ENCODE peak calls at places on chromosomes 13 and 19, in four cellular contexts. One of them, this sample, is unnamed.

GRCh38 chr13:105660550-105660949 is 874.9 kb downstream of the EFNB2 start:
- DNase-seq in NCI-H774: no peak
- DNase-seq in ELR: no peak
- DNase-seq in RCC 7860: no peak
- DNase-seq in this sample: peak; percentile 12

GRCh38 chr13:64928704-64929499 is 2301.2 kb downstream of the PCDH9 start:
- DNase-seq in NCI-H774: no peak
- DNase-seq in ELR: peak; percentile 84
- DNase-seq in RCC 7860: peak; percentile 83
- DNase-seq in this sample: peak; percentile 21

GRCh38 chr19:18594096-18594823 is 5.7 kb downstream of the REX1BD start:
- DNase-seq in NCI-H774: peak; percentile 72
- DNase-seq in ELR: peak; percentile 82
- DNase-seq in RCC 7860: peak; percentile 33
- DNase-seq in this sample: peak; percentile 58

GRCh38 chr13:110628477-110628793 is 13.1 kb downstream of the NAXD start:
- DNase-seq in NCI-H774: no peak
- DNase-seq in ELR: no peak
- DNase-seq in RCC 7860: no peak
- DNase-seq in this sample: no peak

GRCh38 chr13:42649761-42650289 is 75.9 kb downstream of the TNFSF11 start:
- DNase-seq in NCI-H774: no peak
- DNase-seq in ELR: no peak
- DNase-seq in RCC 7860: no peak
- DNase-seq in this sample: no peak

GRCh38 chr13:69601661-69602060 is 506.0 kb upstream of the ATXN8OS start:
- DNase-seq in NCI-H774: no peak
- DNase-seq in ELR: no peak
- DNase-seq in RCC 7860: no peak
- DNase-seq in this sample: no peak

GRCh38 chr19:6692027-6692426 is 22.1 kb upstream of the TNFSF14 start:
- DNase-seq in NCI-H774: no peak
- DNase-seq in ELR: no peak
- DNase-seq in RCC 7860: no peak
- DNase-seq in this sample: no peak

GRCh38 chr19:3366104-3366760 is at the start of gene NFIC:
- DNase-seq in NCI-H774: peak; percentile 31
- DNase-seq in ELR: peak; percentile 83
- DNase-seq in RCC 7860: peak; percentile 59
- DNase-seq in this sample: peak; percentile 86

GRCh38 chr19:409006-409514 is at the start of gene C2CD4C:
- DNase-seq in NCI-H774: peak; percentile 31
- DNase-seq in ELR: peak; percentile 29
- DNase-seq in RCC 7860: no peak
- DNase-seq in this sample: no peak

GRCh38 chr19:44878119-44878865 is 12.8 kb upstream of the TOMM40 start:
- DNase-seq in NCI-H774: no peak
- DNase-seq in ELR: no peak
- DNase-seq in RCC 7860: no peak
- DNase-seq in this sample: no peak

GRCh38 chr19:46608581-46609345 is 7.6 kb downstream of the CALM3 start:
- DNase-seq in NCI-H774: no peak
- DNase-seq in ELR: no peak
- DNase-seq in RCC 7860: no peak
- DNase-seq in this sample: no peak

GRCh38 chr19:55082023-55082851 is 6.6 kb downstream of the EPS8L1 start:
- DNase-seq in NCI-H774: no peak
- DNase-seq in ELR: peak; percentile 43
- DNase-seq in RCC 7860: no peak
- DNase-seq in this sample: no peak

GRCh38 chr19:33219261-33219812 is 6.3 kb downstream of the SLC7A10 start:
- DNase-seq in NCI-H774: no peak
- DNase-seq in ELR: peak; percentile 17
- DNase-seq in RCC 7860: no peak
- DNase-seq in this sample: peak; percentile 82

GRCh38 chr19:55679343-55680257 is 4.6 kb downstream of the EPN1 start:
- DNase-seq in NCI-H774: no peak
- DNase-seq in ELR: peak; percentile 91
- DNase-seq in RCC 7860: peak; percentile 17
- DNase-seq in this sample: peak; percentile 39

GRCh38 chr19:55676889-55677505 is 2.0 kb downstream of the EPN1 start:
- DNase-seq in NCI-H774: no peak
- DNase-seq in ELR: no peak
- DNase-seq in RCC 7860: no peak
- DNase-seq in this sample: no peak

GRCh38 chr13:45331981-45332830 is 8.8 kb downstream of the TPT1 start:
- DNase-seq in NCI-H774: no peak
- DNase-seq in ELR: peak; percentile 87
- DNase-seq in RCC 7860: peak; percentile 60
- DNase-seq in this sample: peak; percentile 84

GRCh38 chr13:113862766-113863510 is 938 bp downstream of the GAS6 start:
- DNase-seq in NCI-H774: no peak
- DNase-seq in ELR: peak; percentile 46
- DNase-seq in RCC 7860: no peak
- DNase-seq in this sample: peak; percentile 32

GRCh38 chr13:52003551-52003950 is 7.7 kb downstream of the ATP7B start:
- DNase-seq in NCI-H774: no peak
- DNase-seq in ELR: no peak
- DNase-seq in RCC 7860: no peak
- DNase-seq in this sample: no peak

GRCh38 chr19:7524523-7524922 is 2.1 kb downstream of the MCOLN1 start:
- DNase-seq in NCI-H774: no peak
- DNase-seq in ELR: no peak
- DNase-seq in RCC 7860: no peak
- DNase-seq in this sample: no peak

GRCh38 chr13:81757348-81757950 is 1416.5 kb upstream of the SPRY2 start:
- DNase-seq in NCI-H774: no peak
- DNase-seq in ELR: no peak
- DNase-seq in RCC 7860: no peak
- DNase-seq in this sample: no peak

GRCh38 chr19:42634409-42635232 is 39.9 kb upstream of the CEACAM8 start:
- DNase-seq in NCI-H774: no peak
- DNase-seq in ELR: peak; percentile 60
- DNase-seq in RCC 7860: no peak
- DNase-seq in this sample: peak; percentile 52

GRCh38 chr13:52767949-52768516 is 28.4 kb upstream of the CNMD start:
- DNase-seq in NCI-H774: no peak
- DNase-seq in ELR: no peak
- DNase-seq in RCC 7860: no peak
- DNase-seq in this sample: no peak

GRCh38 chr19:31377736-31378135 is 28.5 kb upstream of the TSHZ3 start:
- DNase-seq in NCI-H774: no peak
- DNase-seq in ELR: no peak
- DNase-seq in RCC 7860: no peak
- DNase-seq in this sample: no peak

GRCh38 chr13:96730676-96731075 is 263.6 kb downstream of the OXGR1 start:
- DNase-seq in NCI-H774: no peak
- DNase-seq in ELR: peak; percentile 58
- DNase-seq in RCC 7860: peak; percentile 60
- DNase-seq in this sample: peak; percentile 57

GRCh38 chr13:36421447-36421846 is 10.8 kb upstream of the CCNA1 start:
- DNase-seq in NCI-H774: no peak
- DNase-seq in ELR: peak; percentile 59
- DNase-seq in RCC 7860: peak; percentile 39
- DNase-seq in this sample: no peak

GRCh38 chr19:54875506-54875905 is 1.5 kb downstream of the FCAR start:
- DNase-seq in NCI-H774: no peak
- DNase-seq in ELR: no peak
- DNase-seq in RCC 7860: no peak
- DNase-seq in this sample: no peak

GRCh38 chr19:29528350-29528945 is 2.7 kb downstream of the VSTM2B start:
- DNase-seq in NCI-H774: no peak
- DNase-seq in ELR: peak; percentile 64
- DNase-seq in RCC 7860: no peak
- DNase-seq in this sample: peak; percentile 27

GRCh38 chr19:16078759-16079707 is 2.7 kb downstream of the TPM4 start:
- DNase-seq in NCI-H774: no peak
- DNase-seq in ELR: peak; percentile 99
- DNase-seq in RCC 7860: peak; percentile 96
- DNase-seq in this sample: peak; percentile 97